ENCODE peak calls at places on chromosomes 1 and 21, in nine cellular contexts. C is bronchial epithelial cell; Q is HFFc6; G is KBM-7; W is stimulated activated CD8-positive, alpha-beta memory T cell treated with anti-CD3 and anti-CD28 coated beads, Interleukin-2, amount 100 ng/mL, for 1 hour; P is myocyte; D is A549; Z is astrocyte of the spinal cord; B is AG08396. K is an unnamed sample.

GRCh38 chr21:10272216-10272615 is 249.2 kb upstream of the TPTE start:
- DNase-seq in Q (no peak), D (peak), C (peak), B (no peak), P (peak), W (no peak), G (peak), Z (no peak), K (no peak)

GRCh38 chr1:198623920-198624647 is 14.8 kb upstream of the PTPRC start:
- DNase-seq in C (peak), Q (peak), P (peak), D (no peak), W (no peak), B (peak), Z (peak), G (no peak), K (no peak)

GRCh38 chr21:36548866-36549265 is 68.9 kb upstream of the CLDN14 start:
- DNase-seq in G (no peak), D (no peak), Z (no peak), B (no peak), P (no peak), W (no peak), C (no peak), Q (no peak), K (no peak)

GRCh38 chr1:205907794-205908193 is 35.5 kb downstream of the SLC26A9 start:
- DNase-seq in B (peak), Q (peak), D (peak), G (no peak), P (peak), C (peak), Z (peak), W (no peak), K (no peak)

GRCh38 chr1:2103266-2103900 is 53.2 kb downstream of the PRKCZ start:
- DNase-seq in Z (no peak), B (no peak), G (no peak), Q (no peak), C (no peak), W (no peak), D (no peak), P (no peak), K (no peak)

GRCh38 chr1:52003877-52004276 is 13.4 kb upstream of the RAB3B start:
- DNase-seq in Q (no peak), W (no peak), B (no peak), Z (no peak), C (no peak), P (no peak), D (no peak), G (no peak), K (no peak)

GRCh38 chr1:27487927-27488522 is 1.9 kb downstream of the WASF2 start:
- DNase-seq in W (no peak), C (peak), G (peak), D (no peak), Q (no peak), Z (no peak), B (no peak), P (peak), K (no peak)

GRCh38 chr1:61133048-61134019 is 51.0 kb downstream of the NFIA start:
- DNase-seq in B (no peak), Q (no peak), P (no peak), C (peak), G (no peak), W (no peak), Z (peak), D (peak), K (no peak)

GRCh38 chr1:112297536-112297935 is 98.5 kb upstream of the CTTNBP2NL start:
- DNase-seq in C (peak), D (no peak), Q (no peak), Z (no peak), G (no peak), W (no peak), B (no peak), P (no peak), K (no peak)

GRCh38 chr1:230849451-230850194 is 18.7 kb downstream of the C1orf198 start:
- DNase-seq in Q (peak), B (peak), Z (peak), D (peak), W (no peak), G (no peak), P (peak), C (peak), K (no peak)

GRCh38 chr1:43885311-43885801 is 48.2 kb upstream of the ARTN start:
- DNase-seq in P (no peak), Q (no peak), C (peak), B (no peak), G (no peak), Z (no peak), W (no peak), D (no peak), K (no peak)

GRCh38 chr1:110339427-110340206 is 440 bp downstream of the RBM15 start:
- DNase-seq in P (peak), W (peak), C (peak), D (peak), G (no peak), B (peak), Z (peak), Q (peak), K (peak)

GRCh38 chr1:208557695-208558094 is 313.5 kb upstream of the PLXNA2 start:
- DNase-seq in W (no peak), G (no peak), Q (no peak), B (no peak), P (no peak), C (no peak), Z (no peak), D (no peak), K (no peak)

GRCh38 chr1:168876830-168877229 is 147.8 kb upstream of the DPT start:
- DNase-seq in D (no peak), Q (no peak), B (no peak), Z (no peak), C (no peak), W (no peak), G (no peak), P (no peak), K (no peak)

GRCh38 chr1:231626951-231627614 is 493 bp downstream of the DISC1 start:
- DNase-seq in Z (peak), D (peak), C (peak), B (peak), Q (peak), P (peak), W (no peak), G (peak), K (no peak)

GRCh38 chr1:44034423-44034822 is 3.2 kb upstream of the SLC6A9 start:
- DNase-seq in W (no peak), D (no peak), C (no peak), G (no peak), B (no peak), P (no peak), Q (no peak), Z (no peak), K (no peak)